ENCODE peak calls at places on chromosome 15, in four cellular contexts. R is sigmoid colon, C is Peyer's patch, G is A549. B is an unnamed sample.

GRCh38 chr15:98124576-98124975 is 164.1 kb downstream of the ARRDC4 start:
- DNase-seq in R (no peak), G (no peak), C (no peak), B (no peak)

GRCh38 chr15:44261007-44261706 is 27.4 kb upstream of the GOLM2 start:
- DNase-seq in C (no peak), G (peak; percentile 2), R (no peak), B (no peak)

GRCh38 chr15:68586274-68586961 is 7.6 kb downstream of the CORO2B start:
- DNase-seq in G (peak; percentile 80), R (no peak), C (no peak), B (no peak)

GRCh38 chr15:91291673-91292072 is 191.6 kb downstream of the SV2B start:
- DNase-seq in G (peak; percentile 37), R (no peak), C (no peak), B (no peak)

GRCh38 chr15:98322551-98322950 is 325.8 kb upstream of the IGF1R start:
- DNase-seq in C (no peak), G (no peak), R (no peak), B (no peak)

GRCh38 chr15:99385865-99386264 is 134.6 kb downstream of the LRRC28 start:
- DNase-seq in C (no peak), G (peak; percentile 58), R (no peak), B (no peak)

GRCh38 chr15:31579976-31580375 is 253.3 kb downstream of the KLF13 start:
- DNase-seq in C (no peak), R (no peak), G (no peak), B (no peak)

GRCh38 chr15:83762367-83762766 is 108.4 kb downstream of the ADAMTSL3 start:
- DNase-seq in R (no peak), G (peak; percentile 11), C (no peak), B (no peak)

GRCh38 chr15:25703726-25704125 is 159.4 kb downstream of the ATP10A start:
- DNase-seq in G (no peak), R (peak; percentile 33), C (no peak), B (no peak)

GRCh38 chr15:64987136-64987535 is 2.6 kb downstream of the SPG21 start:
- DNase-seq in C (no peak), R (no peak), G (no peak), B (no peak)

GRCh38 chr15:35443376-35443775 is 102.6 kb downstream of the DPH6 start:
- DNase-seq in R (no peak), G (no peak), C (no peak), B (no peak)

GRCh38 chr15:67085818-67086649 is 20.6 kb downstream of the SMAD3 start:
- DNase-seq in R (no peak), C (peak; percentile 75), G (no peak), B (no peak)

GRCh38 chr15:66165856-66166255 is 87.7 kb downstream of the MEGF11 start:
- DNase-seq in C (no peak), G (no peak), R (no peak), B (no peak)

GRCh38 chr15:78075490-78076230 is 1.9 kb downstream of the TBC1D2B start:
- DNase-seq in G (peak; percentile 38), C (no peak), R (peak; percentile 86), B (no peak)

GRCh38 chr15:101262551-101262950 is 10.7 kb upstream of the CHSY1 start:
- DNase-seq in R (no peak), C (no peak), G (no peak), B (no peak)

GRCh38 chr15:72857331-72858065 is 73.9 kb upstream of the ADPGK start:
- DNase-seq in G (no peak), R (no peak), C (no peak), B (no peak)

DNA sequence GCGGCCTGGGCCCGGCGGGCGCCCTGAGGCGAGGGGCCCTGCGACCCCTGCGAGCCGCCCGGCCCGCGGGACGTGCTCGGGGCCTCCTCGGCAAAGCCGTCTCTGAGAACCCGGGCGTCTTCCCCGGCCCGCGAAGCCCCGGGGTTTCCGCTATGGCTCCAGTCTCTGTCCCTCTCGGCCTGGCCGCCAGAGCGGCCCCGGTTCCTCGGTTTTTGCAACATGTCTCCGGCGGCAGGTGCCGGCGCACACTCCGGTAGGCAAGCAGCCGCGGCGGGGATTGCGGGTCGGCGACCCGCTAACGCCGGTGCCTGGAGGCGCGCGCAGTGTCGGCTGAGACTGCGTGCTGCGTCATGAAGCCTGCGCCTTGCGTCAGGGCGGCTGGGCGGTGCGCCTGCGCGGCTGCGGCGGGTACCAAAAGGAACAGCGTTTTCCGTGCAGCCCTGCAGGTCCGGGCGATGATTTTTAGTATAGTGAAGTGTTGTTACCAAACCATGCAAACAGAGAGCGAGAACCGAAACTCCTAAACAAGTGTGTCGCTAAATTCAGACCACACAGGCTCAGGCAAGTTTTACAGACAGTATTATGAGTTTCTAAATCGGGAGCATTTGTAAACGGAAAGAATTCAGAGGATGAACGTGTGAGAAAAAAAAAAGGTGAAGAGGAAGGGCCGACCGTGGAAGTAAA is at the start of gene NSMCE3:
- DNase-seq in G (peak; percentile 91), R (peak; percentile 96), C (peak; percentile 89), B (peak; percentile 62)
- TF ChIP-seq POLR2A in G (peak; percentile 97), R (peak; percentile 90), C (peak; percentile 80), B (peak; percentile 83)

DNA sequence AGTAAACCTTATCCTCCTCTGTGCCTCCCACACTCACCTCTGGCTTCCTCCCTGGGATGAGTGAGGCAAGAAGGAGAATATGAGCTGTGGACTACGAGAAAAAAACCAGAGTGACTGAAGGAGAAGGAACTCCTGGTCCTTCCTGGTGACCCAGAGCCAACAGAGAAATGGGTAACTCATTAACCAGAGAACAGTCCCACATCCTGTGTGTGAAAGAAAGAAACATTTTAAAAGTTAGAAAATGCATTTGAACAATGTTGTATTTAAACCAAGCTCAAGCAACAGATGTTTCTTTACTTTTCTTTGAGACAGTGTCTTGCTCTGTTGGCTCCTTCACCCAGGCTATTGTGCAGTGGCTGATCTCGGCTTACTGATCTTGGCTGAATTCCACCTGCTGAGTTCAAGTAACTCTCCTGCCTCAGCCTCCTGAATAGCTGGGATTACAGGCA is 27.5 kb upstream of the FAM81A start:
- DNase-seq in C (no peak), G (peak; percentile 75), R (no peak), B (no peak)
- TF ChIP-seq POLR2A in C (no peak), G (no peak), R (no peak), B (no peak)

GRCh38 chr15:75025548-75026260 is 2.3 kb downstream of the PPCDC start:
- DNase-seq in R (no peak), C (no peak), G (no peak), B (no peak)

GRCh38 chr15:75025102-75025501 is 1.7 kb downstream of the PPCDC start:
- DNase-seq in R (no peak), C (no peak), G (no peak), B (no peak)

GRCh38 chr15:75024102-75024636 is 779 bp downstream of the PPCDC start:
- DNase-seq in G (peak; percentile 33), C (no peak), R (no peak), B (no peak)

GRCh38 chr15:75022808-75023193 is 589 bp upstream of the PPCDC start:
- DNase-seq in C (no peak), R (no peak), G (no peak), B (no peak)

DNA sequence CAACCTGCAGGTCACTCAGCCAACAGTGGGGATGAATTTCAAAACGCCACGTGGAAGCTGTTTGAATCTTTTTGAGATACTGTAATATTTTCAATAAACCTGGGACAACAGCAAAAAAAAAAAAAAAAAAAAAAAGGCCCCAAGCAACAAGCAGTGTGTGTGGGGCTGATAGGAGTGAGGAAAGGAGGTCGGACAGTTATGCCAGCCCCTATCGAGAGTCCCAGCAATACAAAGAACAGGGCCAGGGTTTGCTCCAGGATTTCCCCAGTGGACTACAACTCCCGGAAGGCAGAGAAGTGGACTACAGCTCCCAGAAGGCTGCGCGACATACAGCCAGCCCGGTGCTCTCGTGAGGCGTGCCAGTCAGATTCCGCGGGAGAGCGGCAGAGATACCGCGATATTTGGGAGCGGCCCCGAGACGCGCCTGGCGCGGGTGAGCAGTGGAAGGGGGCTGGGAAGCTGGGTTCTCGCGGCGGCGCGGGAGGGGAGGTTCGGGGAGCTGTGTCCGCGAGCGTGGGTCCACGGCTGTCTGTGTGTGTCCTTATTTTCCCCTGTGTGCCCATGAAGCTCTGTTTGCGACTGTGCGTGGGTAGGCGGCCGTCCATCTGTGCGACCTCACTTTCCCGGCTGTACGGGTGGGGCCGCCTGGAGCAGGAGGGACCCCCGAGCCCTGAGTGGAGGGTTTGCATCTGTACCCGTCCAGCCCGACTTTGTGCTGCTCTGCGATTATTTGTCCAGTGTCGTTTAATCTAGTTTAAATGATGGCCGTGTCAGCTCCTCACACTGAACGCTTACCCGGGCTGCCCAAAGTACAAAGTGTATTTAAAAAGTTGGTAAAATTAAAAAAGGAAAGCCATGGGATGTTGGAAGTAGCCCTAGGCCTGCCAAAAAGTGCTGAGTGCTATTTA is at the start of gene PPCDC:
- DNase-seq in G (peak; percentile 97), C (peak; percentile 95), R (peak; percentile 98), B (peak; percentile 99)
- TF ChIP-seq POLR2A in G (peak; percentile 98), C (peak; percentile 87), R (peak; percentile 92), B (peak; percentile 98)

DNA sequence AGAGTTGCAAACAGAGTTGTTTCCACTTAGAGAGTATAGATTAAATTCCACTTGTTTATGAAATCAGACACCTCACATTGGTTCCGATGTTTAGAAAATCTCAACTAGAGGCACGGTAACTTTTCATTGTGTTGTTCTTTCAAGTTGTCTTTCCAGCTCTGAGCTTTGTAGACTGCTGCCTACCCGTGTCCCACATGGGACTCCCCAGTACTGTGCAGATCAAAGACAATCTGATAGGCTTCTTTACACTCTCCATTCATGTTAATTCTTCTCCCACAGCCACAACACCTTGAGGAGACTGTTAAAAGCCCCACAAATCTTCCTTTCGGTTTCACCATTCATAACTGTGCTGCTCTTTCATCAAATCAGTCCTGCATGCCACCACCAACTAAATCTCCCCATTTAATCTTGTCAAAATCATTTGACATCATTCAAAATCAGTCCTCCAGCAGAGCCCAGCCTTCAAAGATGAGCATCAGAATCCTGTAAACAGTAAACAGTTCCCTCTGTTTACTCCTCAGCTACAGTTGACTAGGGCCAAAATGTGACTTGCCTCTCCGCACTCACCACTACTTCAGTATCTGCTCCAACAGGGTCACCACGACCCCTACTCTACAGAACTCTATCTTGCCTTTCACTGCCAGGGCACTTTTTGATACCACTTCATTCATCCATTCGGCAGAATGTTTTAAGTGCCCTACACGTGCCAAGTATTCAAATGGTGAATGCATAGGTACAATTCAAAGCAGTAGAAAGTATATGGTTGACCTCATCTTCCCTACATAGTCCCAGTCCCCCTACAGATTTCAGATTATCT is 8.3 kb downstream of the ANXA2 start:
- DNase-seq in R (no peak), C (no peak), G (no peak), B (no peak)
- TF ChIP-seq POLR2A in R (no peak), C (no peak), G (no peak), B (no peak)

GRCh38 chr15:80455668-80456442 is 51.7 kb downstream of the ARNT2 start:
- DNase-seq in G (peak; percentile 78), R (peak; percentile 74), C (peak; percentile 31), B (peak; percentile 47)
- TF ChIP-seq POLR2A in G (no peak), R (no peak), C (no peak), B (no peak)